ENCODE peak calls at places on chromosomes 16 and 17, in seven cellular contexts. O, E, I, Z, W, S and M are unnamed samples.

GRCh38 chr17:59381716-59382570 is 50.5 kb downstream of the YPEL2 start:
- DNase-seq in O (no peak), E (no peak), I (no peak), Z (no peak), W (no peak), S (no peak), M (no peak)

GRCh38 chr16:35908942-35909341 is 2449.5 kb downstream of the TP53TG3F start:
- DNase-seq in O (no peak), E (no peak), I (no peak), Z (peak; percentile 1), W (no peak), S (no peak), M (no peak)

GRCh38 chr17:31453896-31454295 is 62.4 kb downstream of the RAB11FIP4 start:
- DNase-seq in O (no peak), E (no peak), I (no peak), Z (no peak), W (no peak), S (no peak), M (no peak)

GRCh38 chr17:80856863-80857488 is 134.7 kb upstream of the CHMP6 start:
- DNase-seq in O (no peak), E (no peak), I (no peak), Z (peak; percentile 30), W (no peak), S (no peak), M (peak; percentile 15)

GRCh38 chr16:367333-367903 is 2.9 kb downstream of the MRPL28 start:
- DNase-seq in O (no peak), E (no peak), I (no peak), Z (no peak), W (no peak), S (no peak), M (no peak)

GRCh38 chr17:8602679-8603078 is 27.8 kb downstream of the MYH10 start:
- DNase-seq in O (no peak), E (no peak), I (no peak), Z (no peak), W (no peak), S (no peak), M (no peak)

GRCh38 chr17:48505788-48506187 is 25.0 kb downstream of the HOXB1 start:
- DNase-seq in O (no peak), E (peak; percentile 74), I (no peak), Z (peak; percentile 83), W (no peak), S (peak; percentile 98), M (peak; percentile 89)

GRCh38 chr16:2779978-2780898 is 3.2 kb upstream of the ELOB start:
- DNase-seq in O (no peak), E (no peak), I (peak; percentile 30), Z (no peak), W (no peak), S (no peak), M (no peak)

DNA sequence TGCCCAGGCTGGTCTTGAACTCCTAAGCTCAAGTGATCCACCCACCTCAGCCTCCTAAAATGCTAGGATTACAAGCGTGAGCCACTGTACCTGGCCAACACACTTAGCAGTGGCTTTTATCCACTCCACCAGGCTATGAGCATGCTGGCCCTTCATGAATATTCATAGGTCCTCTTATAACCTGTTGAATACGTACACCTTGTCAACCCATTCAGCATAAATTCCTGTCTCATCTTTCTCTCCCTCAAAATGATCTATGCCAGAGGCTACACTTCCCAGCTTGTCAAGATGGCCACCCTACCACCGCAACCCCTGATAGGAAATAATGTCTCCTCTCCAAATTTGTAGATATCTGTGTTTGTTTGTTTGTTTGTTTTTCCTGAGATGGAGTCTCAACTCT is 11.0 kb upstream of the ZG16 start:
- DNase-seq in O (no peak), E (no peak), I (no peak), Z (no peak), W (no peak), S (no peak), M (no peak)
- H3K18ac ChIP-seq in O (no peak overlapping the region), E (no peak overlapping the region), I (no peak overlapping the region), Z (no peak overlapping the region), W (no peak overlapping the region), S (no peak overlapping the region), M (no peak overlapping the region)

DNA sequence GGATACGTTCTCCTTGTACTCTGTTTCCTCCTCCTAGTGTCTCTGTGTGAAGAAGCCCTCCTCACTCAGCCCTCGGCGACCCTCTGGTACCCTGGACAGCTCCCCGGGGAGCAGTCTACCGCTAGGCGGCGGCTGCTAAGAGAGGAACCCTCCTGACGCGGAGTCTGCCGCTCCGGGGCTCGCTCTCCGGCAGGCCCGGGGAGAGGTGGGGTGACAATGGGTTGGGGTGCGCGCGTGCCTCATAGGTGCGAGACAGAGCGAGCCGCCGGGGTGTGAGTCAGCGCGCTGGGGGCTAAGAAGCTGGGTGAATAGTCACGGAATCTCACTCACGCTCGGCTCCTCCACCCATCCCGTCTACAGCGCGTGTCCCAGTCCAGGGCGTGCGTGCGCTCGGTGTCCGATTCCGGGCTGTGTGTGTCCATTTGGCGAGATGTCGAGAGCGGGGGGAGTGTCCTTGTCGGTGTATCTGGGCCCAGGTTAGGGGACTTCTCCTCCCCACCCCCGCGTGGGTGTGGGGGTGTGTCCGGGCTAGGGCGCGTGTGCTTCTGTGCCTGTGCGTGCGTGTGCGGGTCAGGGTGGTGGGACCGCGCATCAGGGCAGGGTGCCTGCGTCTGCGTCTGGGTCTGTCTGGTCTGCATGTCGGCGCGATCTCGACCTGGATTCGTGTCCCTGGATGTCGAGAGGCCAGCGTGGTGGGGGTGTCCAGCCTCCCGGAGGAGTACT is 578 bp upstream of the HS3ST2 start:
- DNase-seq in O (peak; percentile 82), E (no peak), I (peak; percentile 88), Z (peak; percentile 87), W (peak; percentile 61), S (peak; percentile 15), M (peak; percentile 7)
- H3K9ac ChIP-seq in O (peak overlapping the region; percentile 51), E (no peak overlapping the region), I (no peak overlapping the region), Z (no peak overlapping the region), W (no peak overlapping the region), S (peak overlapping the region; percentile 48), M (no peak overlapping the region)

GRCh38 chr16:51168755-51169154 is 17.7 kb upstream of the SALL1 start:
- DNase-seq in O (no peak), E (no peak), I (no peak), Z (no peak), W (no peak), S (no peak), M (no peak)
- H3K18ac ChIP-seq in O (no peak overlapping the region), E (no peak overlapping the region), I (no peak overlapping the region), Z (no peak overlapping the region), W (no peak overlapping the region), S (no peak overlapping the region), M (no peak overlapping the region)

GRCh38 chr17:45172232-45172540 is 10.5 kb downstream of the HEXIM2 start:
- DNase-seq in O (no peak), E (no peak), I (no peak), Z (no peak), W (no peak), S (no peak), M (no peak)
- H3K9ac ChIP-seq in O (peak overlapping the region; percentile 26), E (no peak overlapping the region), I (no peak overlapping the region), Z (no peak overlapping the region), W (no peak overlapping the region), S (peak overlapping the region; percentile 94), M (no peak overlapping the region)

DNA sequence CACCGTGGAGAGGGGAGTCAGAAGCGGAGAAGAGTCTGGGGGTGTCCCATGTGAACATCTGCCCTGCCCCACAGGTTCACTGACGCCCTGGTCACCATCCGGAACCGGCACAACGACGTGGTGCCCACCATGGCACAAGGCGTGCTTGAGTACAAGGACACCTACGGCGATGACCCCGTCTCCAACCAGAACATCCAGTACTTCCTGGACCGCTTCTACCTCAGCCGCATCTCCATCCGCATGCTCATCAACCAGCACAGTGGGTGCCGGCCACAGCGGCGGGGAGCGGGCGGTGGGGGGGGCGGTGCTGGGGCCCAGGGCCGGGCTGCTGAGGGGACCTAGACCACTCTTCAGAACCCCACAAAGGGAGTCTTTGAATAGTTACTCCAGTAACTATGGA is 10.7 kb downstream of the PDK2 start:
- DNase-seq in O (no peak), E (no peak), I (no peak), Z (no peak), W (no peak), S (no peak), M (no peak)
- H3K18ac ChIP-seq in O (peak overlapping the region; percentile 23), E (no peak overlapping the region), I (no peak overlapping the region), Z (no peak overlapping the region), W (no peak overlapping the region), S (no peak overlapping the region), M (no peak overlapping the region)

DNA sequence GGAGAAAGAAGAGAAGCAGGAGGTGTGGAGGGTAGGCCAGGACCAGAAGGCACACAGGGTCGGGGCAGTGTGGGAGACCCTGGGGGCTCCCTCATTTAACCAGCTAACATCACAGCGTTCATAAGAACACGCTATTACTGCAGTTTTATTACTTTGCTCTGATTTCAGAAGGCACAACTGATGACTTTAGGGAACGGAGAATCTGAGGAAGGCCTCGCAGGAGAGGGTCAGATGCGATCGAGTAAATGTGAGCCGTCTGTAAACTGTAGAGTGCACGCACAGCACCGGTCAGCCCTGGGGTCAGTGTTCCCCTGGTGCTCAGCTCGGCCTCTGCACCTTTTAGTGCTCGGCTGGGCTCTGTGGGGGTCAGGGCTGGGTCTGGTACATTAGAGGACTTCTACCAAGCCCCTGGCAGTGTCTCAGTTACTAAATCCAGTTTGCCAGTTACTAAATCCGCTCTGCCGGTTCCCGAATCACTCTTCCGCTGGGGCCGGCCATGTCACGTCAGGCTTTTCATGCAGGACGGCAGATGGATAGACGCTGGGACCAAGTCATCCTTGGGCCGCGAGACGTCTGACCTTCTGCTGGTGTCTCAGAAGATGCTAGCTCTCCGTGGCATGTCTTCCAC is 325.9 kb downstream of the SEC14L1 start:
- DNase-seq in O (no peak), E (no peak), I (no peak), Z (peak; percentile 25), W (no peak), S (no peak), M (no peak)
- H3K9ac ChIP-seq in O (peak overlapping the region; percentile 83), E (no peak overlapping the region), I (no peak overlapping the region), Z (peak overlapping the region; percentile 68), W (no peak overlapping the region), S (peak overlapping the region; percentile 27), M (peak overlapping the region; percentile 25)

DNA sequence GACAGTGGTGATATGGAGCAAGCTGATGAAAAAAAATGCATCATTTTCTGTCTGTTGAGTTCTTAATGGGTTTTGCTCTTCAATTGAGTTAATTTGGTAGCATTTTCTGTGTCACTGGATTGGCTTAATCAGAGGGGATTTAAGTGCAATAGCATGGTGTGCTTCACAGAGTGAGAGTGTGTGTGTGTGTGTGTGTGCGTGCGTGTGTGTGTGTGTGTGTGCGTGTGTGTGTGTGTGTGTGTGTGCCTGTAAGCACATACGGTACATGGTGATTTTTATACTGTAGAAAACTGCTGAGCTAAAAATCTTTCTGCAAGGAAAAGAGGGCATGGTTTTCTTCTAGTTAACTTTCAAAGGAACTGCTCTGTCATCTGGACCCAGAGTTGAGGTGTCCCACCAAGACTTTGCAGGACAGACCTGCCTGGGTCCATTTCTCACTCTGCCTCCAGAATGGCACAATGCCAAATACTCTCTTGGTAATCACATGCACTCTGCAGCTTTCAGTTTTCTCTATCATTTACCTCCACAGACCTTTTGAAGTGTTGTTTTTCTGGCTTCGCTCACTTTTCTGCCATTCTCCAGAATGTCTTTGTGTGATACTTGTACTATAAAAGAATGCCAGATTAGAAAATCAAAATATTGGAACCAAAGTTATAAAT is 952.6 kb upstream of the SOX9 start:
- DNase-seq in O (no peak), E (no peak), I (no peak), Z (no peak), W (no peak), S (no peak), M (no peak)
- H3K18ac ChIP-seq in O (no peak overlapping the region), E (no peak overlapping the region), I (no peak overlapping the region), Z (no peak overlapping the region), W (no peak overlapping the region), S (no peak overlapping the region), M (no peak overlapping the region)